ENCODE peak calls at places on chromosomes 1 and 21, in seven cellular contexts. P is neural crest cell, M is lower leg skin, U is astrocyte of the spinal cord, T is Calu3, Z is ovary, C is lower lobe of right lung. I is an unnamed sample.

GRCh38 chr1:229058111-229058551 is 212.8 kb upstream of the RAB4A start:
- DNase-seq in P (no peak), M (no peak), U (no peak), T (no peak), Z (no peak), C (peak; percentile 61), I (no peak)

GRCh38 chr21:44503901-44504399 is 36.0 kb downstream of the KRTAP10-1 start:
- DNase-seq in P (no peak), M (no peak), U (no peak), T (no peak), Z (no peak), C (peak; percentile 58), I (no peak)

GRCh38 chr1:106568161-106568560 is 488.3 kb upstream of the PRMT6 start:
- DNase-seq in P (no peak), M (no peak), U (no peak), T (peak; percentile 4), Z (no peak), C (no peak), I (no peak)

GRCh38 chr1:234519506-234519905 is 40.5 kb upstream of the TARBP1 start:
- DNase-seq in P (no peak), M (no peak), U (no peak), T (no peak), Z (no peak), C (no peak), I (no peak)

GRCh38 chr1:114700026-114700600 is 4.8 kb upstream of the AMPD1 start:
- DNase-seq in P (no peak), M (no peak), U (no peak), T (no peak), Z (no peak), C (no peak), I (no peak)

GRCh38 chr1:2388004-2388913 is 3.1 kb downstream of the MORN1 start:
- DNase-seq in P (no peak), M (no peak), U (no peak), T (no peak), Z (no peak), C (peak; percentile 43), I (no peak)

GRCh38 chr1:168465942-168466702 is 77.7 kb downstream of the XCL2 start:
- DNase-seq in P (no peak), M (peak; percentile 20), U (peak; percentile 61), T (peak; percentile 50), Z (peak; percentile 28), C (no peak), I (peak; percentile 27)

GRCh38 chr1:24022611-24023359 is 42.7 kb upstream of the SRSF10 start:
- DNase-seq in P (no peak), M (no peak), U (peak; percentile 91), T (peak; percentile 56), Z (no peak), C (no peak), I (no peak)

GRCh38 chr1:194331758-194332157 is 1145.3 kb upstream of the B3GALT2 start:
- DNase-seq in P (no peak), M (no peak), U (peak; percentile 13), T (no peak), Z (no peak), C (no peak), I (no peak)

GRCh38 chr1:226109829-226110248 is 47.3 kb downstream of the H3-3A start:
- DNase-seq in P (peak; percentile 80), M (peak; percentile 85), U (peak; percentile 77), T (peak; percentile 95), Z (peak; percentile 88), C (peak; percentile 93), I (peak; percentile 88)

GRCh38 chr1:156152628-156153027 is 757 bp upstream of the SEMA4A start:
- DNase-seq in P (no peak), M (no peak), U (no peak), T (no peak), Z (no peak), C (no peak), I (peak; percentile 25)

GRCh38 chr1:37808369-37809319 is 636 bp upstream of the YRDC start:
- DNase-seq in P (peak; percentile 61), M (no peak), U (peak; percentile 83), T (peak; percentile 82), Z (peak; percentile 75), C (peak; percentile 54), I (peak; percentile 85)

GRCh38 chr1:33361553-33362262 is 40.8 kb upstream of the A3GALT2 start:
- DNase-seq in P (no peak), M (no peak), U (no peak), T (no peak), Z (no peak), C (no peak), I (no peak)

GRCh38 chr1:1567831-1568380 is 6.8 kb downstream of the SSU72 start:
- DNase-seq in P (no peak), M (no peak), U (no peak), T (no peak), Z (no peak), C (no peak), I (no peak)

GRCh38 chr21:38669186-38669585 is 136.5 kb upstream of the ETS2 start:
- DNase-seq in P (no peak), M (no peak), U (peak; percentile 41), T (peak; percentile 15), Z (no peak), C (no peak), I (no peak)

GRCh38 chr1:45236136-45236535 is 29.7 kb upstream of the ZSWIM5 start:
- DNase-seq in P (no peak), M (no peak), U (no peak), T (no peak), Z (no peak), C (no peak), I (no peak)

GRCh38 chr1:45225598-45225997 is 19.2 kb upstream of the ZSWIM5 start:
- DNase-seq in P (no peak), M (no peak), U (no peak), T (no peak), Z (no peak), C (no peak), I (no peak)

GRCh38 chr1:45230537-45230936 is 24.1 kb upstream of the ZSWIM5 start:
- DNase-seq in P (no peak), M (no peak), U (no peak), T (peak; percentile 15), Z (no peak), C (no peak), I (no peak)
- TF ChIP-seq CTCF in P (no peak), M (no peak), U (no peak), T (no peak), Z (no peak), C (no peak), I (no peak)

DNA sequence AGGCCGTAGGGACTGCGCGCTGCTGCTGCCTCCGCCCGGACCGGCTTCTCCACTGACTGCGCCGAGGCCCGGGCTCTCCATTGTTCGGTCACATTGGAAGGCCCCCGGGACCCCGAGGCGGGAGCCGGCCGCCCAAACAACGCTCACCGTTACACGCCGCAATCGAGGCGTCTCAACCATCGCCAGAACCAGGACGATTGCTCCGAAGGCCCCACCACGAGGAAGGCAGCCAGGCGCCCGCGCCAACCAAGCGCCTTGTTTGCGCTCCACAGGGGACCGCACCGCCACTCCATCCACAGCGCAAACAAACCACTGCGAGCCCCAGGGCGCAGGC is 595 bp downstream of the GLUL start:
- DNase-seq in P (no peak), M (no peak), U (no peak), T (no peak), Z (no peak), C (peak; percentile 48), I (no peak)
- TF ChIP-seq CTCF in P (peak; percentile 35), M (no peak), U (no peak), T (no peak), Z (no peak), C (peak; percentile 34), I (no peak)

DNA sequence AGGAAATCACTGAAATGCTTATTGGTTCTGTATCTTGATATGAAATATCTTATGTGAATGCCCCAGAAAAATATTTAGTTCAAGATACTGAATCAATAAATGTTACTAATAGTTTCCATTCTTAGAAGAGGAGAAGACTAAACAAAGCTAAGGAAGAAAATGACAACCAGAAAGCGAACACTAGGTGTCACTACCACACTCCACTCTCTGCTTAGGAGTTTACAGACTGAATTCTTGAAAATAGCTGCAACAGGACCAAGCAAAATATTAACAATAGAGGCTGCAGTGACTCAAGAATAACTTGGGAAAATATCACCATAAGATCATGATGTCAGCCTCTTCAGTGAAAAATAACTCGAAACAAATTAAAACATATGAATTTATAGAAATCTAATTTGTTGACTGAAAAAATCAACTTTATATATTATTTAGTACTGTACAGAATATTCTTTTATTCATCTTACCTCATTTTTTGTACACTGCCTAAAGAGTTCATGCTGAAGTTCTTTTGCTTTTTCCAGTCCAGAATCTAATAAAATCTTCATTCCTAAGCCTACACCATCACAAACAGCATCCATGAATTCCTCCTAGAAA is 61.6 kb downstream of the KIF14 start:
- DNase-seq in P (no peak), M (no peak), U (peak; percentile 66), T (peak; percentile 43), Z (no peak), C (no peak), I (no peak)
- TF ChIP-seq CTCF in P (peak; percentile 78), M (no peak), U (peak; percentile 74), T (no peak), Z (peak; percentile 28), C (peak; percentile 61), I (peak; percentile 54)

GRCh38 chr1:111967886-111968285 is 21.6 kb downstream of the KCND3 start:
- DNase-seq in P (no peak), M (no peak), U (no peak), T (no peak), Z (no peak), C (no peak), I (no peak)

GRCh38 chr1:111965781-111966453 is 23.6 kb downstream of the KCND3 start:
- DNase-seq in P (no peak), M (no peak), U (no peak), T (no peak), Z (no peak), C (no peak), I (no peak)

GRCh38 chr1:111963985-111964738 is 25.3 kb downstream of the KCND3 start:
- DNase-seq in P (no peak), M (no peak), U (no peak), T (no peak), Z (no peak), C (no peak), I (no peak)

GRCh38 chr1:111968511-111968910 is 21.0 kb downstream of the KCND3 start:
- DNase-seq in P (no peak), M (no peak), U (no peak), T (no peak), Z (no peak), C (no peak), I (no peak)

DNA sequence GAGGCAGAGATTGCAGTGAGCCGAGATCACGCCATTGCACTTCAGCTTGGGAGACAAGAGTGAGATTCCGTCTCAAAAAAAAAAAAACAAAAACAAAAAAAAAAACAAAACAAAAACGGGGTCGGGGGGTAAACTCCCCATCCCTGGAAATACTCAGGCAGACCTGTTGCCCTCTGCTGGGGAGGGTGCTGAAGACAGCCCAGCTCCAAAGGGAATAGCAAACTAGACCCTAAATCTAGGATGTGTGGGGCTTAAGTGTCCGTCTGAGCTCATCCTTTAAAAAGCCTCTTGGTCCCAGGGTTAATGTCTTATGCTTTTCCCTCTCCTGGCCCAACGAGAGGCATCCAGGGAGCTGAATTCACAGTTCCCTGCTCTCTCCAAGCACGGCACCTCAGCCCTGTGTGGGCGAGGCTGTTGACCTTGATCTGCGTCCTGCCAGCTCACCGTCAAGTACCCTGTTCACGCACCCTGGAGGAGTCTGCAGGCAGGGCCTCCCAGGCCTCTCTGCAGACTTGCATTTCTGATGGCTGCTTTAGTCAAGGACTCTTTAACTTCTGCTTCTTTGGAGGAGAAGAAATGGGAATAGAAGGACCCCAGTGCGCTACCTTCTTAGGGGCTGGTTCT is 22.3 kb downstream of the KCND3 start:
- DNase-seq in P (no peak), M (no peak), U (no peak), T (no peak), Z (no peak), C (peak; percentile 77), I (no peak)
- TF ChIP-seq CTCF in P (no peak), M (no peak), U (no peak), T (no peak), Z (no peak), C (no peak), I (no peak)